ENCODE peak calls at places on chromosomes 2 and 18, in eight cellular contexts. M is Panc1, Z is body of pancreas, A is heart left ventricle, J is lung, X is endothelial cell, I is natural killer cell, S is epithelial cell of esophagus. K is an unnamed sample.

GRCh38 chr2:147659051-147659450 is 185.8 kb upstream of the ACVR2A start:
- DNase-seq in M (no peak), Z (no peak), A (no peak), J (no peak), X (no peak), I (no peak), S (no peak), K (no peak)

GRCh38 chr2:65918760-65919187 is 486.4 kb upstream of the SPRED2 start:
- DNase-seq in M (no peak), Z (peak), A (no peak), J (no peak), X (no peak), I (no peak), S (peak), K (no peak)

GRCh38 chr2:31236433-31237205 is 2.7 kb downstream of the EHD3 start:
- DNase-seq in M (no peak), Z (no peak), A (no peak), J (no peak), X (no peak), I (no peak), S (no peak), K (no peak)

GRCh38 chr2:206846854-206847834 is 81.7 kb downstream of the FASTKD2 start:
- DNase-seq in M (no peak), Z (no peak), A (no peak), J (no peak), X (no peak), I (no peak), S (no peak), K (no peak)

GRCh38 chr2:31440764-31441163 is 26.2 kb upstream of the XDH start:
- DNase-seq in M (no peak), Z (no peak), A (no peak), J (no peak), X (no peak), I (no peak), S (peak), K (peak)

GRCh38 chr2:187372213-187372612 is 75.8 kb downstream of the CALCRL start:
- DNase-seq in M (no peak), Z (no peak), A (no peak), J (no peak), X (no peak), I (no peak), S (no peak), K (no peak)

GRCh38 chr2:49241991-49242390 is 87.7 kb upstream of the FSHR start:
- DNase-seq in M (no peak), Z (no peak), A (no peak), J (no peak), X (no peak), I (no peak), S (no peak), K (no peak)

GRCh38 chr18:63936156-63936931 is 12.8 kb upstream of the HMSD start:
- DNase-seq in M (peak), Z (peak), A (peak), J (peak), X (peak), I (peak), S (peak), K (peak)

GRCh38 chr18:59736061-59736460 is 38.8 kb upstream of the CCBE1 start:
- DNase-seq in M (no peak), Z (no peak), A (no peak), J (no peak), X (no peak), I (no peak), S (peak), K (no peak)

GRCh38 chr2:51424418-51424817 is 392.5 kb upstream of the NRXN1 start:
- DNase-seq in M (no peak), Z (no peak), A (no peak), J (no peak), X (no peak), I (no peak), S (no peak), K (peak)

GRCh38 chr2:203880557-203881125 is 13.1 kb downstream of the CTLA4 start:
- DNase-seq in M (no peak), Z (no peak), A (no peak), J (no peak), X (no peak), I (no peak), S (no peak), K (no peak)

GRCh38 chr2:222673883-222674282 is 2.4 kb downstream of the MOGAT1 start:
- DNase-seq in M (no peak), Z (no peak), A (no peak), J (no peak), X (no peak), I (no peak), S (no peak), K (no peak)

GRCh38 chr2:196259507-196260481 is 88.4 kb upstream of the STK17B start:
- DNase-seq in M (no peak), Z (no peak), A (no peak), J (no peak), X (no peak), I (no peak), S (peak), K (no peak)

GRCh38 chr2:24873619-24874018 is 46.4 kb downstream of the ADCY3 start:
- DNase-seq in M (no peak), Z (no peak), A (no peak), J (no peak), X (no peak), I (no peak), S (no peak), K (peak)

GRCh38 chr18:75307530-75307929 is 96.9 kb downstream of the TSHZ1 start:
- DNase-seq in M (no peak), Z (no peak), A (no peak), J (peak), X (no peak), I (no peak), S (no peak), K (no peak)

GRCh38 chr2:237602409-237602808 is 11.9 kb upstream of the RAB17 start:
- DNase-seq in M (no peak), Z (no peak), A (no peak), J (no peak), X (no peak), I (no peak), S (no peak), K (no peak)

GRCh38 chr2:237601453-237602116 is 11.1 kb upstream of the RAB17 start:
- DNase-seq in M (no peak), Z (no peak), A (no peak), J (no peak), X (no peak), I (no peak), S (no peak), K (no peak)

GRCh38 chr2:237599465-237600110 is 9.1 kb upstream of the RAB17 start:
- DNase-seq in M (no peak), Z (no peak), A (no peak), J (no peak), X (no peak), I (no peak), S (no peak), K (no peak)

GRCh38 chr2:237598468-237599208 is 8.1 kb upstream of the RAB17 start:
- DNase-seq in M (no peak), Z (no peak), A (no peak), J (no peak), X (no peak), I (no peak), S (no peak), K (no peak)

GRCh38 chr2:237600205-237600846 is 9.8 kb upstream of the RAB17 start:
- DNase-seq in M (no peak), Z (peak), A (no peak), J (no peak), X (no peak), I (no peak), S (no peak), K (no peak)
- TF ChIP-seq CTCF in M (no peak), Z (no peak), A (no peak), J (no peak), X (no peak), I (no peak), S (no peak), K (no peak)

DNA sequence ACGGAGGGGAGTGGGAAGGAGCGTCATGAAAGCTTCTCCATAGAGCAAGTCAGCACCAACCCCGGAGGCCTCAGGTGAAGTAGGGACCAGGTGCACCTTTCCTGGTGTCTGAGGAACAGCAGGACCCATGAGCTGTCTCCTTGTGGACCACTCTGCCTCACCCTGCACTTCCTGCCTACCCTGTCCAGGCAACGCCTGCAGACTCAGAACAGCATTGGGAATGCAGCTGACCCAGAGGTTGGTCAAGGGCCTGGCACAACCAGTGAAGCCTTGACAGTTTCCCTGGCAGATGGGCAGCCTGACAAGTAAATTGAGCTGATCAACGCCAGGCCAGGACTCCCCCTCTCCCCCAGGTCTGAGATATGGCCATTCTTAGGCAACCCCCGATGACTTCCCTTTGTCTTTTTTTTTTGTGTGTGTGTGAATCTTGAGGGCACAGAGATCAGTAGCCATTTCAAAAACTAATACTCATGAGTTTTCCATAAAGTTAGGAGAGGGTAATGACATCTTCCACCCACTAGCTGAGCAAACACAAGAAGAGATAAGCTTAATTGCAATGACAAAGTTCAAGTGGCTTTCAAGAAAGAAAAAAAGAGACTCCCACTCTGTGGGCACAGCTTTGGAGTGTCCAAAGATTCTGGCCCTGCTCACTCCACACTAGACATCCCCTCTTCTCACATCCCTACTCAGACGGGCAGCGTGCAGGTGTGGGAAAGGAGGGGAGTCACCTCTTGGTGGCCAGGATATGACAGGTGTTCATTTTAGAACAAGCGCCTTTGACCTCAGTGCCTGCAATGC is 3.5 kb upstream of the FABP1 start:
- DNase-seq in M (no peak), Z (no peak), A (no peak), J (no peak), X (no peak), I (no peak), S (no peak), K (no peak)
- TF ChIP-seq CTCF in M (no peak), Z (no peak), A (no peak), J (no peak), X (no peak), I (no peak), S (no peak), K (no peak)

DNA sequence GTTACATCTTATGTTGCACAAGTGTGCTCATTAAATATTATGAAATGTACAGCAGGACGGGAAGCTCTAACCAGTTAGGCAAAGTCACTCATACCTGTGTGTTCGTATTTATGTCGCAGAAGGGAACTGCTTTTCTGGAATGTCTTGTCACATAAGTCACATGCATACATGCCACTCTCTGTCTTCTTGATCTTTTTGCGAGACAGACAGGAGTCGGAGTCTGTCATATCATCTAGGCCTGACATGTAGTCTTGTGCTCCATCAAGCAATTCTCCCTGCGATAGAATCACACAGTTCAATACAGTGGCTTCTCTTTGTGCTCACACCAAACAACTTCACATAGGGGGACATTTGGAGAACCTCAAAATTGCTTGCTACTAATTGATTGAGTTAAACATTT is 123.6 kb downstream of the ZEB2 start:
- DNase-seq in M (no peak), Z (no peak), A (no peak), J (no peak), X (no peak), I (no peak), S (no peak), K (no peak)
- TF ChIP-seq CTCF in M (no peak), Z (no peak), A (no peak), J (no peak), X (no peak), I (no peak), S (no peak), K (no peak)

GRCh38 chr2:136117391-136117841 is 533 bp downstream of the CXCR4 start:
- DNase-seq in M (no peak), Z (no peak), A (peak), J (peak), X (peak), I (no peak), S (peak), K (peak)
- TF ChIP-seq CTCF in M (no peak), Z (no peak), A (no peak), J (no peak), X (no peak), I (no peak), S (no peak), K (no peak)

DNA sequence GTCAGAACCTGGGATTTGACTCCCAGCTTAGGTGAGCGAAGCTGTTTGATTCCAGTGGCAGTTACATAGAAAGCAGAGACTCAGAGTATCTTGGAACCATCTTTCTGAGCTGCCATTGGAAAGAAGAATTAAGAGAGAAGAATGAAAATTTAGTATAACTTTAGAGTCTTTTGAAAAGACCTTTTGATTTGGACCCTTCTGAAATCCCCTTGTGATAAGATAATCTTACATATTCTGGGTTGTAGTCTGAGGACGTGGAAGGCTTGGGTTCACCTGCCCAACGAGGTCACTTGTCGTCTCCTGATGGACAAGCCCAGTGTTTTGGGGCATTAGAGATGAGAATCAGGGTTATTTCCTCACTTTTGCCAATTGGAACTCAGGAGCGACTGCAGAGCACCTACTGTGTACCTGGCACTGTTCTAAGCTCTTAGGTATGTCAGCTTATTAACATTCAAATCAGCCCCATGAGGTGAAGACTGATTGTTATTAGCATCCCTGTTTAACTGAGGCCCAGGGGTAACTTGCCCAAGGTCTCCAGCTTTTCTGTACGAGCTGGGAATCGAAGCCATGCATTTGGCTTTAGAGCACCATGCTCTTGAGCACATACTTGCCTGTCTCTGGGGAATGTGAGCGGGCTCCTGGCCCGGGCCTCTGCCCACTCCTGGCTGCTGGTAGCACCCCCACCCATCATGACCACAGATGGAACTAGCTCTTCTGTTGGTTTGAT is 2.9 kb downstream of the HK2 start:
- DNase-seq in M (no peak), Z (no peak), A (no peak), J (no peak), X (no peak), I (no peak), S (no peak), K (no peak)
- TF ChIP-seq CTCF in M (peak), Z (no peak), A (no peak), J (no peak), X (peak), I (peak), S (no peak), K (no peak)

DNA sequence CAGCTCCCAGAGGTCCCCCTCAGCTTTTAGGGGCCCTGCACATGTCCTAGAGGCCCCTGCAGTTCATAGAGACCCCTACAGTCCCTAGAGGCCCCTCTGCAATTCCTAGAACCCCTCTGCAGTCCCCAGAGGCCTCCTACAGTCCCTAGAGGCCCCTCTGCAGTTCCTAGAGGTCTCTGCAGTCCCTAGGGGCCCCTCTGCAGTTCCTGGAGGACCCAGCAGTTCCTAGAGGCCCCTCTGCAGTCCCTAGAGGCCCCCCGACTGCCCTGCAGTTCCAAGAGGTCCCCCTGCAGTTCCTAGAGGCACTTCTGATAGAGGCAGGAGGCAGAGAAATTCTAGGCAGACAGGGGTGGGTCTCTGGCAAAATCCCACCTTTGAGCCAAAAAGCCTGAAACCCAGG is 35.4 kb downstream of the MC2R start:
- DNase-seq in M (no peak), Z (no peak), A (no peak), J (no peak), X (no peak), I (no peak), S (no peak), K (no peak)
- TF ChIP-seq CTCF in M (no peak), Z (no peak), A (no peak), J (no peak), X (no peak), I (no peak), S (no peak), K (no peak)

GRCh38 chr18:12839526-12840196 is 44.4 kb downstream of the PTPN2 start:
- DNase-seq in M (no peak), Z (peak), A (no peak), J (no peak), X (no peak), I (no peak), S (peak), K (peak)
- TF ChIP-seq CTCF in M (no peak), Z (no peak), A (no peak), J (no peak), X (no peak), I (no peak), S (no peak), K (no peak)

GRCh38 chr2:190698895-190699294 is 50.0 kb downstream of the NAB1 start:
- DNase-seq in M (no peak), Z (no peak), A (no peak), J (no peak), X (peak), I (no peak), S (no peak), K (no peak)
- TF ChIP-seq CTCF in M (peak), Z (no peak), A (peak), J (no peak), X (no peak), I (no peak), S (peak), K (no peak)

DNA sequence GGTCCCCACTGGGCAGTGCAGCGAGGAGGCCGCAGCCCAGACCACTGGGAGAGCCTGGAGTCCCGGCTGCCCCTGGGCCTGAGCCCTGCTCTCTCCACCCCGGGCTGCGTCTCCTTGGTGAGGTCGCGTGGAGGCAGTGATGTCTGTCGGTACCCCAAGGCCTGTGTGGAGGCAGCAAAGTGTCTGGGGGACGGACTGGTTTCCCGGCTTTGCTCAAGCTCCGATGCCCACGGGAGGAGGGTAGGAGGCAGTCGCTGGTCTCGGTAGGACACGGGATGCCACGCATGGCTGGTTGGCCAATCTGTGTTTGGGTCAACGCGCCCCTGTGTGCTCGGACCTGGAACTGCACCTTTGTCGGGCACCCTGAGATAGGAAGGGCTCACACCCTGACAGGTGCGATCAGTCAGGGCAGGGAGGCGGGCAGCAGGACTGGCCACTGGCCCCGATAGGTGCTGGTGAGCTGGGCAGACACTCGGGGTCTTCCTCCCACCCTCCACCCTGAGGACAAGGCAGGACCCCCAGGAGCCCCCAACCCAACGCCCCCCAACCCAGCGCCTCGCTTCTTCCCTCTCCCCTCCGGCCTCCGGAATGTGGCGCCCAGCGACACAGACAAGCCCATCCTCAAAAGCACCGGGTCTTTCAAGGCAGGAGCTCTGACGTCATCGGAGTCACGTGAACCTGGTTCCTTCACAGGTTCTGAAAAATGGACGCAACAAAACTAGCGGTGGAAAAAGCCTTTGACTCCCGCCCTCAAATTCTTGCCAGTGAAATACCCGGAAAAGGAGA is 288.6 kb downstream of the NDUFA10 start:
- DNase-seq in M (no peak), Z (no peak), A (peak), J (no peak), X (no peak), I (no peak), S (no peak), K (no peak)
- TF ChIP-seq CTCF in M (no peak), Z (no peak), A (no peak), J (no peak), X (peak), I (no peak), S (no peak), K (no peak)

DNA sequence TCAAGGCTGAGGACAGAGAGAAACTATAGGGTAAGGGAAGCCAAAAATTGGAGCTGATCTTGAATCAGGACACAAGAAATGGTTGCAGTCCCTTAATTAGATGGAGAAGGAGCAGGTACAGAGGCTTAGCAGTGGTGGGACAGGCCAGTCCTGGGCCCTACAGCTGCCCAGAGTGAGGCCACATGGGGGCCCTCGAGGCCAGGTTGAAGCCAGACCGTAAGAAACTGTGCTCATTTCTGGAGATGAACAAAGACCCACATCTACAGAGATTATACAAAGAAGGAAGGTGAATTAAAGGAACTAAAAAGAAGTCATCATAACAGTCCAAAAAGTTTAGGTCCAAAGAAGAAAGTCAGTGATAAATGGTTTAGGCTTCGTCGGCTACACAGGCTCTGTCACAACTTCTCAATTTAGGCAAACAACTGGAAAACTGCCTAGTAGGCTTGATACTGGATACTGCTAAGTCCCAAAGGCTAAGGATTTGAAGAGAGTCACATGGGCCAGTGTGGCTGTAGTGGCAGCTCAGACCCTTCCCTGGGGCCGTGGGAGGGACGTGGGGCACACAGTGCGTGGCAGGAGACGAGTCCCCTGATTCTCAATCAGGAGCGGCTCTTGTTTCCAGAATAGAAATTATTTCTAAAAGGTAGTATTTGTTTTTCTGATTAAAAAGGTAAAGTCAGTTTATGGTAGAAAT is 50.4 kb upstream of the CNGA3 start:
- DNase-seq in M (no peak), Z (no peak), A (no peak), J (peak), X (no peak), I (no peak), S (peak), K (peak)
- TF ChIP-seq CTCF in M (no peak), Z (no peak), A (no peak), J (no peak), X (no peak), I (no peak), S (no peak), K (no peak)